ENCODE peak calls at places on chromosome 6, in six cellular contexts. One of them, this sample, is unnamed.

GRCh38 chr6:116388924-116389323 is 18.2 kb downstream of the DSE start:
- DNase-seq in K562: no peak
- DNase-seq in GM12891: no peak
- DNase-seq in H1: no peak
- DNase-seq in HepG2: no peak
- DNase-seq in GM12878: no peak
- DNase-seq in this sample: no peak

GRCh38 chr6:107400748-107401147 is 58.6 kb downstream of the PDSS2 start:
- DNase-seq in K562: no peak
- DNase-seq in GM12891: no peak
- DNase-seq in H1: no peak
- DNase-seq in HepG2: no peak
- DNase-seq in GM12878: no peak
- DNase-seq in this sample: no peak

GRCh38 chr6:129786548-129786947 is 74.6 kb downstream of the TMEM244 start:
- DNase-seq in K562: no peak
- DNase-seq in GM12891: no peak
- DNase-seq in H1: no peak
- DNase-seq in HepG2: no peak
- DNase-seq in GM12878: no peak
- DNase-seq in this sample: no peak

GRCh38 chr6:3871939-3872338 is 22.8 kb downstream of the FAM50B start:
- DNase-seq in K562: no peak
- DNase-seq in GM12891: no peak
- DNase-seq in H1: no peak
- DNase-seq in HepG2: no peak
- DNase-seq in GM12878: no peak
- DNase-seq in this sample: no peak

GRCh38 chr6:75605635-75606034 is 4.0 kb downstream of the SENP6 start:
- DNase-seq in K562: no peak
- DNase-seq in GM12891: no peak
- DNase-seq in H1: no peak
- DNase-seq in HepG2: no peak
- DNase-seq in GM12878: no peak
- DNase-seq in this sample: no peak

GRCh38 chr6:5302220-5302946 is 41.1 kb downstream of the FARS2 start:
- DNase-seq in K562: peak; percentile 43
- DNase-seq in GM12891: peak; percentile 12
- DNase-seq in H1: no peak
- DNase-seq in HepG2: no peak
- DNase-seq in GM12878: peak; percentile 92
- DNase-seq in this sample: peak; percentile 21

GRCh38 chr6:31308050-31308844 is 36.4 kb upstream of the HLA-C start:
- DNase-seq in K562: peak; percentile 68
- DNase-seq in GM12891: peak; percentile 37
- DNase-seq in H1: peak; percentile 84
- DNase-seq in HepG2: no peak
- DNase-seq in GM12878: no peak
- DNase-seq in this sample: peak; percentile 34

GRCh38 chr6:155417454-155417853 is 38.2 kb downstream of the NOX3 start:
- DNase-seq in K562: no peak
- DNase-seq in GM12891: no peak
- DNase-seq in H1: no peak
- DNase-seq in HepG2: no peak
- DNase-seq in GM12878: no peak
- DNase-seq in this sample: no peak

GRCh38 chr6:148667395-148667794 is 79.4 kb upstream of the UST start:
- DNase-seq in K562: no peak
- DNase-seq in GM12891: no peak
- DNase-seq in H1: no peak
- DNase-seq in HepG2: no peak
- DNase-seq in GM12878: no peak
- DNase-seq in this sample: no peak

GRCh38 chr6:169960531-169960890 is 209.1 kb downstream of the ERMARD start:
- DNase-seq in K562: no peak
- DNase-seq in GM12891: no peak
- DNase-seq in H1: no peak
- DNase-seq in HepG2: no peak
- DNase-seq in GM12878: no peak
- DNase-seq in this sample: no peak

GRCh38 chr6:99132026-99132425 is 184.3 kb upstream of the FBXL4 start:
- DNase-seq in K562: no peak
- DNase-seq in GM12891: no peak
- DNase-seq in H1: no peak
- DNase-seq in HepG2: no peak
- DNase-seq in GM12878: no peak
- DNase-seq in this sample: no peak

GRCh38 chr6:3751019-3751729 is at the start of gene PXDC1:
- DNase-seq in K562: no peak
- DNase-seq in GM12891: no peak
- DNase-seq in H1: peak; percentile 70
- DNase-seq in HepG2: no peak
- DNase-seq in GM12878: no peak
- DNase-seq in this sample: peak; percentile 34

GRCh38 chr6:150323205-150323604 is 45.6 kb upstream of the IYD start:
- DNase-seq in K562: no peak
- DNase-seq in GM12891: no peak
- DNase-seq in H1: no peak
- DNase-seq in HepG2: no peak
- DNase-seq in GM12878: no peak
- DNase-seq in this sample: no peak

GRCh38 chr6:150327117-150327774 is 41.6 kb upstream of the IYD start:
- DNase-seq in K562: no peak
- DNase-seq in GM12891: no peak
- DNase-seq in H1: no peak
- DNase-seq in HepG2: no peak
- DNase-seq in GM12878: no peak
- DNase-seq in this sample: no peak

GRCh38 chr6:150322452-150322851 is 46.4 kb upstream of the IYD start:
- DNase-seq in K562: no peak
- DNase-seq in GM12891: no peak
- DNase-seq in H1: no peak
- DNase-seq in HepG2: no peak
- DNase-seq in GM12878: no peak
- DNase-seq in this sample: no peak

GRCh38 chr6:150324044-150324443 is 44.8 kb upstream of the IYD start:
- DNase-seq in K562: no peak
- DNase-seq in GM12891: no peak
- DNase-seq in H1: no peak
- DNase-seq in HepG2: no peak
- DNase-seq in GM12878: no peak
- DNase-seq in this sample: no peak

DNA sequence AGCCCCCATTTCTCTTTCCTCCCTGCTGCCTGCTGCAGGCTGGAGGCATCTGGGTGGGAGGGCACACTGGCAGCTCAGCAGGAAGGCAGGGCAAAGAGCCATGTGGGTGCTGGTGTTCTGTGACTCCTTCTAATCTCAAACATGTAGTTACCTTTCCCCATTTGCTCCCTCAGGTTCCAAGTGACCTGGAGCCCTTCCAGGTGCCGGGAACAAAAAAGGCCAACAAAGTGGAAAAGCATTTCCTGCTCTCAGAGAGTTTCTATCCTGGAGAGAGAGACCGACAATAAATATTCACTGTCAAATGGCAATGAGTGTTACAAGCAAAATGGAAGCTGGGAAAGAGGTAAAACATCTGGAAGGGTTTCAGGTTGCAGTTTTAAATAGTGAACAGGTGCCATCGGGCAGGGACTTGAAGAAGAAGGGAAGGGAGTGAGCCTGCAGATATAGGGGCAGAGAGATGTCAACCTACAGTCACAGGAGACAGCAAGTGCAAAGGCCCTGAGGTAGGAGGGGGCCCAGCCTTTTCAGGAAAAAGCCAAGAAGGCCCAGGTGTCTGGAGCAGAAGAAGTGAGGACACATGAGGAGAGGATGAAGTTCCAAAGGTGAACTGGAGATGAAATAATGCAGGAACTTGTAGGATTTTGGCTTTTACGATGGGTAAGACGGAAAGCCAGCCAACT is 43.6 kb upstream of the IYD start:
- DNase-seq in K562: no peak
- DNase-seq in GM12891: no peak
- DNase-seq in H1: no peak
- DNase-seq in HepG2: no peak
- DNase-seq in GM12878: no peak
- DNase-seq in this sample: no peak
- TF ChIP-seq TAF1 in K562: no peak
- TF ChIP-seq TAF1 in GM12891: no peak
- TF ChIP-seq TAF1 in H1: no peak
- TF ChIP-seq TAF1 in HepG2: no peak
- TF ChIP-seq TAF1 in GM12878: no peak
- TF ChIP-seq TAF1 in this sample: no peak

DNA sequence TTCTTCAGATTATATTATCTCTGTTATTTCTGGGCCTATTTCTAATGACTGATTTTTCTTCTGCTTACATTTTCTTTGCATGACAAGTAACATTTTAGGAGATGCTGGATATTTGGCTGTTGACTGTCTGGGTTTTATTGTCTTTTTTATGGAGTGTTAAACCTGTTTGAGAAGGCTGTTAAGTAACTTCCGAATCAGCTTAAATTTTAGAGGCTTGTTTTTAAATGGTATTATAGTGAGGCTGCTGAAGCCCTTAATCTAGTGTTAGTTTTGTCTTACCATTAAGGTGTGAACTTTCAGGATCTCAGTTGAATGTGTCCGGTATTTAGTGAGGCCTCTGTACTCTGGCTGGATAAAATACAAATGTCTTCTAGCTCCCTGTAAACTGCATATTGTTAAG is 109.8 kb downstream of the EYA4 start:
- DNase-seq in K562: no peak
- DNase-seq in GM12891: no peak
- DNase-seq in H1: no peak
- DNase-seq in HepG2: no peak
- DNase-seq in GM12878: no peak
- DNase-seq in this sample: no peak
- TF ChIP-seq POLR2AphosphoS5 in K562: no peak
- TF ChIP-seq POLR2AphosphoS5 in GM12891: no peak
- TF ChIP-seq POLR2AphosphoS5 in H1: no peak
- TF ChIP-seq POLR2AphosphoS5 in HepG2: no peak
- TF ChIP-seq POLR2AphosphoS5 in GM12878: no peak
- TF ChIP-seq POLR2AphosphoS5 in this sample: no peak

GRCh38 chr6:34695729-34696188 is 808 bp downstream of the ILRUN start:
- DNase-seq in K562: no peak
- DNase-seq in GM12891: no peak
- DNase-seq in H1: no peak
- DNase-seq in HepG2: no peak
- DNase-seq in GM12878: no peak
- DNase-seq in this sample: no peak

GRCh38 chr6:34696189-34696738 is 303 bp downstream of the ILRUN start:
- DNase-seq in K562: no peak
- DNase-seq in GM12891: no peak
- DNase-seq in H1: no peak
- DNase-seq in HepG2: no peak
- DNase-seq in GM12878: no peak
- DNase-seq in this sample: no peak

GRCh38 chr6:34697904-34698557 is 1.5 kb upstream of the ILRUN start:
- DNase-seq in K562: no peak
- DNase-seq in GM12891: no peak
- DNase-seq in H1: no peak
- DNase-seq in HepG2: no peak
- DNase-seq in GM12878: no peak
- DNase-seq in this sample: no peak

GRCh38 chr6:34697544-34697836 is 923 bp upstream of the ILRUN start:
- DNase-seq in K562: no peak
- DNase-seq in GM12891: no peak
- DNase-seq in H1: no peak
- DNase-seq in HepG2: no peak
- DNase-seq in GM12878: no peak
- DNase-seq in this sample: no peak

DNA sequence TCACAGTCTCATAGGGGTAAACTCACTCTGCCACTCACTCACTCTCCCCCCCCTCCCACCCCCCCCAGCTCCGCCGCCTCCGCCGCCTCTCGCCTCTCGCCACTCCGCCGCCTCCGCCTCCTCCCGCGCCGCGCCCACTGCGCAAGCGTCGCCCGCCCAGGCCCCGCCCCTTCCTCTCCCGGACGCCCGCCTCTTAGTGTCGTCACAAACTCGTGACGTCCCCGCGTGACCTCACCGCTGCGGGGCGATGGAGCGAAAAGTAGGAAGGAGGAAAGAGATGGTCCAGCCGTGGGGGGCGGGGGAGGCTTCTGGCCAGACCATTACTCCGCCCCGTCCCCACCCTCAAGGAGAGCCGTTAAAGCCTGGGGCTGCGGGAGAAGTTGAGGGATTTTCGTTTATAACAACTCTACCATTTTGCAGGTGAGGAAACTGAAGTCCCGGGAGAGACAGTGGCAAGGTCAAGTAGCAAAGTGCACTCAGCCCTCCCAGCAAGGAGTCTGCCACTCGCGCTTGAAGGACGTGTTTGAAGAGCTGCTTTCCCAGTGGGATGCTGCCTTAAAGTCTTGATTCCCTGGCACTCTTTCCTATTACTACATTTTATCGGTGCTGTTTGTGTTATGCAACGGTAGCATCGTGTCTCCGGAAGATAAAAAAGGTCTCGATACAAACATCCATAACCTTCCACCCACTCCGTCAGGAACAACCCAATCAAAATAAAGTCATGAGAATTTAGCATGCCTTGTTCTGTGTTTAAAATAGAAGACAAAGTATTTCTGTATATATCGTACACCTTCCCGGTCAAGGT is at the start of gene ILRUN:
- DNase-seq in K562: peak; percentile 98
- DNase-seq in GM12891: peak; percentile 70
- DNase-seq in H1: peak; percentile 98
- DNase-seq in HepG2: peak; percentile 86
- DNase-seq in GM12878: peak; percentile 76
- DNase-seq in this sample: peak; percentile 75
- TF ChIP-seq POLR2A in K562: peak; percentile 84
- TF ChIP-seq POLR2A in GM12891: no peak
- TF ChIP-seq POLR2A in H1: no peak
- TF ChIP-seq POLR2A in HepG2: no peak
- TF ChIP-seq POLR2A in GM12878: peak; percentile 59
- TF ChIP-seq POLR2A in this sample: no peak

GRCh38 chr6:83051386-83052172 is 14.1 kb downstream of the UBE3D start:
- DNase-seq in K562: no peak
- DNase-seq in GM12891: no peak
- DNase-seq in H1: no peak
- DNase-seq in HepG2: no peak
- DNase-seq in GM12878: no peak
- DNase-seq in this sample: no peak

GRCh38 chr6:83042671-83043070 is 23.0 kb downstream of the UBE3D start:
- DNase-seq in K562: no peak
- DNase-seq in GM12891: no peak
- DNase-seq in H1: no peak
- DNase-seq in HepG2: no peak
- DNase-seq in GM12878: no peak
- DNase-seq in this sample: no peak

GRCh38 chr6:83044211-83044768 is 21.4 kb downstream of the UBE3D start:
- DNase-seq in K562: no peak
- DNase-seq in GM12891: no peak
- DNase-seq in H1: no peak
- DNase-seq in HepG2: no peak
- DNase-seq in GM12878: no peak
- DNase-seq in this sample: no peak

GRCh38 chr6:83047065-83047754 is 18.4 kb downstream of the UBE3D start:
- DNase-seq in K562: no peak
- DNase-seq in GM12891: no peak
- DNase-seq in H1: peak; percentile 50
- DNase-seq in HepG2: peak; percentile 50
- DNase-seq in GM12878: no peak
- DNase-seq in this sample: no peak
- TF ChIP-seq TAF1 in K562: no peak
- TF ChIP-seq TAF1 in GM12891: no peak
- TF ChIP-seq TAF1 in H1: no peak
- TF ChIP-seq TAF1 in HepG2: no peak
- TF ChIP-seq TAF1 in GM12878: no peak
- TF ChIP-seq TAF1 in this sample: no peak